ENCODE peak calls at places on chromosome 1, in eight cellular contexts. O is K562; T is AG04450; W is CD4-positive, alpha-beta T cell; P is effector CD8-positive, alpha-beta T cell; J is NCI-H510A treated with DMSO at 0.1 percent for 48 hours; I is progenitor cell of endocrine pancreas; S is testis. H is an unnamed sample.
A peak's percentile ranks its signal among the peaks of the same experiment; 100 is the strongest.

GRCh38 chr1:50418600-50419109 is 4.6 kb downstream of the DMRTA2 start:
- DNase-seq in O (peak; percentile 8), T (no peak), W (no peak), P (no peak), J (no peak), I (peak; percentile 15), S (no peak), H (no peak)

GRCh38 chr1:85316324-85316723 is 39.9 kb upstream of the BCL10 start:
- DNase-seq in O (no peak), T (no peak), W (no peak), P (no peak), J (no peak), I (no peak), S (no peak), H (no peak)

GRCh38 chr1:151993084-151993733 is 450 bp downstream of the S100A10 start:
- DNase-seq in O (no peak), T (no peak), W (no peak), P (peak; percentile 8), J (peak; percentile 38), I (no peak), S (peak; percentile 32), H (peak; percentile 52)

GRCh38 chr1:46526689-46527291 is 24.7 kb downstream of the KNCN start:
- DNase-seq in O (peak; percentile 66), T (no peak), W (no peak), P (no peak), J (no peak), I (no peak), S (no peak), H (no peak)

GRCh38 chr1:243364866-243365265 is 109.0 kb downstream of the SDCCAG8 start:
- DNase-seq in O (no peak), T (no peak), W (no peak), P (no peak), J (no peak), I (no peak), S (no peak), H (no peak)

GRCh38 chr1:206557636-206558473 is 50.5 kb downstream of the RASSF5 start:
- DNase-seq in O (no peak), T (no peak), W (no peak), P (no peak), J (peak; percentile 49), I (no peak), S (no peak), H (no peak)

GRCh38 chr1:212190169-212190568 is 95.0 kb upstream of the PPP2R5A start:
- DNase-seq in O (no peak), T (no peak), W (no peak), P (no peak), J (no peak), I (no peak), S (no peak), H (no peak)

GRCh38 chr1:1351511-1352427 is 2.6 kb upstream of the DVL1 start:
- DNase-seq in O (no peak), T (no peak), W (no peak), P (no peak), J (no peak), I (no peak), S (peak; percentile 74), H (no peak)

GRCh38 chr1:207283421-207283820 is 38.1 kb upstream of the CD55 start:
- DNase-seq in O (no peak), T (no peak), W (no peak), P (no peak), J (no peak), I (no peak), S (no peak), H (no peak)

GRCh38 chr1:18823438-18823837 is 36.0 kb downstream of the TAS1R2 start:
- DNase-seq in O (no peak), T (no peak), W (no peak), P (no peak), J (no peak), I (no peak), S (no peak), H (no peak)

GRCh38 chr1:205270764-205271163 is 43.0 kb downstream of the TMCC2 start:
- DNase-seq in O (peak; percentile 44), T (no peak), W (no peak), P (no peak), J (peak; percentile 64), I (no peak), S (no peak), H (no peak)

H was measured in CMK.